ENCODE peak calls at places on chromosomes 5 and 9, in six cellular contexts. N, C, U, J, I and K are unnamed samples.

GRCh38 chr9:106883030-106883429 is 20.1 kb downstream of the ZNF462 start:
- DNase-seq in N (no peak), C (no peak), U (no peak), J (no peak), I (no peak), K (no peak)

GRCh38 chr9:131960805-131961495 is 118.7 kb downstream of the MED27 start:
- DNase-seq in N (no peak), C (no peak), U (no peak), J (no peak), I (no peak), K (peak)

GRCh38 chr5:32572778-32573480 is 12.4 kb upstream of the SUB1 start:
- DNase-seq in N (no peak), C (no peak), U (no peak), J (no peak), I (no peak), K (no peak)

GRCh38 chr5:1156033-1156753 is 44.3 kb upstream of the SLC12A7 start:
- DNase-seq in N (no peak), C (no peak), U (no peak), J (no peak), I (no peak), K (no peak)

GRCh38 chr9:133683494-133684460 is 47.6 kb downstream of the DBH start:
- DNase-seq in N (no peak), C (peak), U (no peak), J (no peak), I (peak), K (no peak)

GRCh38 chr5:175590471-175590881 is 67.4 kb upstream of the HRH2 start:
- DNase-seq in N (no peak), C (no peak), U (no peak), J (no peak), I (peak), K (no peak)

GRCh38 chr9:38018230-38018963 is 50.6 kb downstream of the SHB start:
- DNase-seq in N (no peak), C (no peak), U (no peak), J (no peak), I (no peak), K (no peak)

GRCh38 chr5:150766265-150766664 is 7.4 kb upstream of the DCTN4 start:
- DNase-seq in N (no peak), C (no peak), U (no peak), J (no peak), I (no peak), K (no peak)

GRCh38 chr5:32092938-32093812 is 80.9 kb downstream of the GOLPH3 start:
- DNase-seq in N (peak), C (peak), U (peak), J (peak), I (peak), K (peak)

GRCh38 chr5:94830520-94830919 is 212.1 kb downstream of the SLF1 start:
- DNase-seq in N (no peak), C (no peak), U (no peak), J (no peak), I (peak), K (peak)

GRCh38 chr5:180364306-180364856 is 11.2 kb upstream of the GFPT2 start:
- DNase-seq in N (no peak), C (no peak), U (no peak), J (no peak), I (no peak), K (no peak)

GRCh38 chr5:134462047-134462575 is 50.4 kb upstream of the CDKN2AIPNL start:
- DNase-seq in N (no peak), C (no peak), U (no peak), J (no peak), I (no peak), K (no peak)

GRCh38 chr9:115939065-115939765 is 214.4 kb upstream of the PAPPA start:
- DNase-seq in N (no peak), C (no peak), U (no peak), J (no peak), I (peak), K (no peak)

GRCh38 chr9:108445431-108446018 is 410.3 kb downstream of the ACTL7B start:
- DNase-seq in N (no peak), C (no peak), U (no peak), J (no peak), I (no peak), K (peak)

GRCh38 chr5:159825551-159826051 is 90.7 kb upstream of the ADRA1B start:
- DNase-seq in N (no peak), C (no peak), U (no peak), J (peak), I (no peak), K (no peak)